ENCODE peak calls at places on chromosomes 2 and 18, in five cellular contexts. B, C, D, Z and J are unnamed samples.

GRCh38 chr2:37887286-37887685 is 37.8 kb upstream of the RMDN2 start:
- DNase-seq in B (no peak), C (no peak), Z (no peak), D (no peak), J (no peak)

GRCh38 chr18:57443247-57443646 is 8.1 kb downstream of the ONECUT2 start:
- DNase-seq in Z (no peak), B (no peak), C (no peak), D (no peak), J (no peak)

GRCh38 chr18:48676756-48677368 is 138.0 kb downstream of the CTIF start:
- DNase-seq in D (peak), B (no peak), Z (peak), C (peak), J (no peak)

GRCh38 chr2:194765723-194766122 is 891.3 kb upstream of the SLC39A10 start:
- DNase-seq in B (peak), Z (no peak), C (no peak), D (no peak), J (no peak)

GRCh38 chr2:60840880-60841279 is 40.5 kb upstream of the REL start:
- DNase-seq in B (no peak), C (no peak), D (no peak), Z (peak), J (no peak)

GRCh38 chr2:123648014-123648413 is 377.1 kb upstream of the CNTNAP5 start:
- DNase-seq in Z (no peak), D (no peak), C (no peak), B (no peak), J (no peak)

GRCh38 chr2:143473206-143473605 is 344.0 kb downstream of the ARHGAP15 start:
- DNase-seq in B (no peak), C (no peak), D (peak), Z (no peak), J (no peak)

GRCh38 chr18:43661570-43661969 is 384.3 kb upstream of the SYT4 start:
- DNase-seq in B (no peak), D (peak), C (no peak), Z (no peak), J (no peak)

GRCh38 chr2:128342550-128342949 is 23.9 kb upstream of the HS6ST1 start:
- DNase-seq in Z (no peak), C (no peak), D (no peak), B (no peak), J (no peak)

GRCh38 chr2:37326285-37326684 is 1.7 kb upstream of the PRKD3 start:
- DNase-seq in D (peak), C (no peak), Z (no peak), B (no peak), J (no peak)

GRCh38 chr2:113056501-113056900 is 2.5 kb upstream of the IL36RN start:
- DNase-seq in D (no peak), Z (no peak), B (no peak), C (no peak), J (no peak)

GRCh38 chr2:161796192-161796591 is 172.0 kb downstream of the SLC4A10 start:
- DNase-seq in C (no peak), D (no peak), Z (no peak), B (no peak), J (no peak)

GRCh38 chr2:24048662-24049484 is 668 bp upstream of the FKBP1B start:
- DNase-seq in B (peak), D (peak), C (no peak), Z (no peak), J (no peak)

GRCh38 chr2:207230261-207231105 is 64.7 kb upstream of the KLF7 start:
- DNase-seq in D (no peak), Z (no peak), B (no peak), C (no peak), J (no peak)

GRCh38 chr2:73642338-73643018 is at the start of gene NAT8:
- DNase-seq in B (no peak), C (no peak), Z (no peak), D (no peak), J (no peak)

GRCh38 chr2:68284896-68285295 is 32.6 kb upstream of the PPP3R1 start:
- DNase-seq in Z (no peak), C (no peak), D (peak), B (peak), J (no peak)

GRCh38 chr18:72261562-72261961 is 282.6 kb downstream of the CBLN2 start:
- DNase-seq in C (no peak), Z (no peak), D (no peak), B (no peak), J (no peak)

GRCh38 chr2:218888341-218888740 is 7.7 kb downstream of the WNT10A start:
- DNase-seq in Z (no peak), D (no peak), B (no peak), C (peak), J (peak)

GRCh38 chr2:129237966-129238725 is 741.3 kb upstream of the RAB6C start:
- DNase-seq in Z (no peak), B (no peak), C (no peak), D (peak), J (no peak)

GRCh38 chr2:233593201-233593600 is 24.2 kb upstream of the UGT1A8 start:
- DNase-seq in B (no peak), C (no peak), D (no peak), Z (no peak), J (no peak)

GRCh38 chr2:105261061-105261460 is 19.5 kb downstream of the GPR45 start:
- DNase-seq in C (no peak), Z (no peak), B (no peak), D (peak), J (no peak)

GRCh38 chr18:9771977-9772660 is 64.0 kb downstream of the RAB31 start:
- DNase-seq in B (no peak), D (no peak), Z (no peak), C (no peak), J (peak)

GRCh38 chr2:127584516-127585033 is 49.1 kb downstream of the MYO7B start:
- DNase-seq in D (no peak), B (no peak), Z (no peak), C (peak), J (no peak)

GRCh38 chr18:26971327-26971918 is 105.9 kb upstream of the AQP4 start:
- DNase-seq in B (no peak), C (no peak), Z (no peak), D (no peak), J (no peak)

GRCh38 chr2:72793798-72794447 is 31.9 kb downstream of the EXOC6B start:
- DNase-seq in B (no peak), D (peak), C (no peak), Z (no peak), J (no peak)

GRCh38 chr2:233775414-233775813 is 2.7 kb upstream of the MROH2A start:
- DNase-seq in D (no peak), Z (no peak), C (no peak), B (no peak), J (no peak)

GRCh38 chr2:174874081-174874480 is 109.8 kb upstream of the CHRNA1 start:
- DNase-seq in D (no peak), Z (no peak), C (no peak), B (no peak), J (no peak)

GRCh38 chr2:239160226-239161143 is 240.3 kb downstream of the HDAC4 start:
- DNase-seq in B (no peak), D (peak), Z (peak), C (peak), J (no peak)